ENCODE peak calls at places on chromosomes 6 and 20, in four cellular contexts. V is endothelial cell, E is neural crest cell, D is Kasumi-1. W is an unnamed sample.

GRCh38 chr6:2839195-2839981 is 2.3 kb downstream of the SERPINB1 start:
- DNase-seq in V (no peak), E (no peak), D (no peak), W (no peak)

GRCh38 chr6:99905209-99906106 is 88.6 kb downstream of the MCHR2 start:
- DNase-seq in V (peak), E (no peak), D (peak), W (peak)

GRCh38 chr20:37564016-37564387 is 36.3 kb upstream of the BLCAP start:
- DNase-seq in V (no peak), E (no peak), D (no peak), W (no peak)

GRCh38 chr6:77403424-77403823 is 59.9 kb downstream of the HTR1B start:
- DNase-seq in V (no peak), E (no peak), D (no peak), W (no peak)

GRCh38 chr6:23308166-23308565 is 738.8 kb downstream of the HDGFL1 start:
- DNase-seq in V (no peak), E (no peak), D (no peak), W (no peak)

GRCh38 chr6:79143320-79143898 is 65.4 kb upstream of the PHIP start:
- DNase-seq in V (no peak), E (no peak), D (no peak), W (no peak)

GRCh38 chr6:11766589-11767450 is 11.8 kb downstream of the ADTRP start:
- DNase-seq in V (no peak), E (no peak), D (no peak), W (no peak)

GRCh38 chr20:39038495-39038894 is 76.4 kb downstream of the DHX35 start:
- DNase-seq in V (no peak), E (no peak), D (no peak), W (no peak)

GRCh38 chr6:28002181-28002580 is 45.1 kb downstream of the OR2B6 start:
- DNase-seq in V (no peak), E (no peak), D (no peak), W (no peak)

GRCh38 chr20:5719861-5720401 is 30.3 kb upstream of the SHLD1 start:
- DNase-seq in V (no peak), E (no peak), D (no peak), W (no peak)

GRCh38 chr6:124517339-124517738 is 444.9 kb upstream of the RNF217 start:
- DNase-seq in V (no peak), E (no peak), D (no peak), W (no peak)

GRCh38 chr6:35302604-35303218 is 5.1 kb downstream of the DEF6 start:
- DNase-seq in V (no peak), E (no peak), D (peak), W (peak)

GRCh38 chr6:70956451-70957283 is at the start of gene B3GAT2:
- DNase-seq in V (peak), E (peak), D (no peak), W (peak)

GRCh38 chr6:16909599-16910360 is 148.5 kb upstream of the ATXN1 start:
- DNase-seq in V (no peak), E (no peak), D (no peak), W (no peak)

GRCh38 chr6:70758883-70759282 is 91.2 kb downstream of the SMAP1 start:
- DNase-seq in V (no peak), E (no peak), D (no peak), W (no peak)

GRCh38 chr20:1672728-1673127 is 15.1 kb upstream of the SIRPG start:
- DNase-seq in V (no peak), E (no peak), D (no peak), W (no peak)

GRCh38 chr6:33208089-33208967 is at the start of gene RING1:
- DNase-seq in V (peak), E (peak), D (peak), W (peak)

GRCh38 chr20:24622856-24623255 is 153.4 kb downstream of the SYNDIG1 start:
- DNase-seq in V (no peak), E (no peak), D (no peak), W (no peak)

GRCh38 chr6:131262060-131262459 is 126.8 kb downstream of the AKAP7 start:
- DNase-seq in V (no peak), E (no peak), D (no peak), W (no peak)

GRCh38 chr6:40610229-40610628 is 23.1 kb upstream of the LRFN2 start:
- DNase-seq in V (no peak), E (no peak), D (no peak), W (no peak)

GRCh38 chr6:27468334-27468733 is 4.6 kb downstream of the ZNF184 start:
- DNase-seq in V (no peak), E (no peak), D (no peak), W (no peak)

GRCh38 chr6:158972241-158973233 is 27.5 kb downstream of the RSPH3 start:
- DNase-seq in V (no peak), E (no peak), D (peak), W (peak)

GRCh38 chr6:131059486-131059885 is 3.6 kb downstream of the EPB41L2 start:
- DNase-seq in V (no peak), E (no peak), D (no peak), W (no peak)

GRCh38 chr20:9280654-9281053 is 211.8 kb downstream of the PLCB4 start:
- DNase-seq in V (no peak), E (no peak), D (no peak), W (no peak)

GRCh38 chr6:18904681-18905080 is 517.5 kb downstream of the RNF144B start:
- DNase-seq in V (no peak), E (no peak), D (no peak), W (no peak)

W was measured in KBM-7.